ENCODE peak calls at places on chromosomes 3 and 15, in four cellular contexts. P is body of pancreas, Y is transverse colon, R is ovary. T is an unnamed sample.

GRCh38 chr3:49656541-49657112 is 17.5 kb upstream of the APEH start:
- DNase-seq in P (no peak), Y (no peak), R (no peak), T (peak)

GRCh38 chr3:56131976-56132590 is 336.2 kb downstream of the ERC2 start:
- DNase-seq in P (no peak), Y (no peak), R (no peak), T (peak)

GRCh38 chr15:90037961-90038633 is 37.0 kb downstream of the ZNF710 start:
- DNase-seq in P (no peak), Y (no peak), R (no peak), T (peak)

GRCh38 chr15:59296181-59296617 is 76.5 kb downstream of the MYO1E start:
- DNase-seq in P (no peak), Y (no peak), R (no peak), T (no peak)

GRCh38 chr15:31328425-31328998 is 1.9 kb downstream of the KLF13 start:
- DNase-seq in P (peak), Y (no peak), R (no peak), T (peak)

GRCh38 chr15:73515520-73515919 is 72.6 kb downstream of the REC114 start:
- DNase-seq in P (no peak), Y (no peak), R (no peak), T (no peak)

GRCh38 chr3:169847896-169848295 is 21.8 kb downstream of the LRRC31 start:
- DNase-seq in P (no peak), Y (peak), R (no peak), T (no peak)

GRCh38 chr3:143124683-143125520 is 5.3 kb downstream of the CHST2 start:
- DNase-seq in P (no peak), Y (no peak), R (no peak), T (no peak)

GRCh38 chr15:47398594-47398993 is 318.7 kb upstream of the SEMA6D start:
- DNase-seq in P (no peak), Y (no peak), R (no peak), T (no peak)

GRCh38 chr3:197030379-197031314 is 1.0 kb upstream of the MELTF start:
- DNase-seq in P (no peak), Y (no peak), R (no peak), T (peak)

GRCh38 chr3:148433665-148434064 is 264.0 kb upstream of the AGTR1 start:
- DNase-seq in P (no peak), Y (no peak), R (no peak), T (no peak)

GRCh38 chr3:63968612-63969350 is 54.5 kb downstream of the PSMD6 start:
- DNase-seq in P (no peak), Y (no peak), R (no peak), T (no peak)

GRCh38 chr3:188170461-188171459 is 16.8 kb downstream of the LPP start:
- DNase-seq in P (no peak), Y (no peak), R (no peak), T (no peak)

GRCh38 chr3:154795582-154795981 is 284.5 kb upstream of the MME start:
- DNase-seq in P (no peak), Y (no peak), R (no peak), T (no peak)

GRCh38 chr3:59436164-59436958 is 386.5 kb upstream of the CFAP20DC start:
- DNase-seq in P (no peak), Y (no peak), R (no peak), T (no peak)

GRCh38 chr3:139934557-139935070 is 371 bp upstream of the CLSTN2 start:
- DNase-seq in P (peak), Y (peak), R (peak), T (no peak)

DNA sequence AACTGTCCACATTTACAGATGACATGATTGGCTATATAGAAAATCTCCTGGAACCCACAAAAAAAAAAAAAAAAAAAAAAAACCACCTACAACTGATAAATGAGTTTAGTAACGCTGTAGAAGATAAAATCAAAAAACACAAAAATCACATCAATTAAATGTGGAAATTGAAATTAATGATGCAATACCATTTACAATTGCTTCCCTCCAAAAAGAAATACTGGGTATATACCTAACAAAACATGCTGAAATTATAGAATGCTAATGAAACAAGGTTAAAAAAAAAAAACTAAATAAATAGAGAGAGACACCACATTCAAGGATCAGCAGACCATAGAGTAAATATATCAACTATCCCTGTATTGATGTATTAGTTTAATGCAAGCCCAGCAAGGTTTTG is 215.7 kb downstream of the ULK4 start:
- DNase-seq in P (no peak), Y (no peak), R (no peak), T (no peak)
- TF ChIP-seq POLR2A in P (no peak), Y (no peak), R (no peak), T (no peak)

DNA sequence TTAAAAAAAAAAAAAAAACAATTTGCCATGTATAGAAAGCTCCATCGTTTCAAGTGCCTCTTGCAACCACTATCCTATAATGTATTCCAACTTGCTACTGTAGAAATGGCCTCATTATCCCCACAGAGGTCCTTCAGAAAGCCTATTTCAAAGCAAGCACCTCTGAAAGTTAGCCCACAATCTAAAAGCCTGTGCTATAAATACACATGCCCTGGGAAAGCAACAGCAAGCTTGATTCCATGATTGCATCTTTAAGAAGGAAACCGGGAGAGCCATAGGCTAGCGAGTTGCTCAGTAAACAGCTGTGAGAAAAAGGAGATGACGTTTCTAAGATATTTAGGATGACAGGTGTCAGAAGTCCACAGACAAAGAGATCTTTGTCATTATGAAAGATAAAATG is 28.3 kb downstream of the TAFA4 start:
- DNase-seq in P (no peak), Y (no peak), R (no peak), T (no peak)
- H3K4me3 ChIP-seq in P (no peak), Y (no peak), R (no peak), T (no peak)

GRCh38 chr3:72446406-72447058 is 401.7 kb downstream of the SHQ1 start:
- DNase-seq in P (no peak), Y (no peak), R (no peak), T (no peak)
- TF ChIP-seq POLR2A in P (no peak), Y (peak), R (no peak), T (peak)

GRCh38 chr3:136251511-136251910 is 1.4 kb downstream of the PCCB start:
- DNase-seq in P (no peak), Y (no peak), R (no peak), T (peak)
- H3K4me3 ChIP-seq in P (no peak), Y (no peak), R (no peak), T (peak)

T was measured in NB4.